ENCODE peak calls at places on chromosomes 6 and 20, in ten cellular contexts. W is K562; O is HepG2; P is right lobe of liver; B is CD4-positive, alpha-beta T cell; I is HCT116; U is omental fat pad; J is left lung; G is upper lobe of left lung; K is psoas muscle. N is an unnamed sample.

GRCh38 chr6:28252507-28252975 is 472 bp upstream of the ZKSCAN4 start:
- ATAC-seq in W (peak; percentile 59), O (peak; percentile 75), P (peak; percentile 16), B (no peak), I (peak; percentile 41), U (no peak), J (peak; percentile 5), G (no peak), K (peak; percentile 22), N (no peak)

GRCh38 chr6:108916026-108916689 is 67.9 kb downstream of the ARMC2 start:
- ATAC-seq in W (no peak), O (no peak), P (no peak), B (no peak), I (no peak), U (no peak), J (no peak), G (no peak), K (no peak), N (no peak)

GRCh38 chr20:33784225-33784624 is 26.9 kb upstream of the CHMP4B start:
- ATAC-seq in W (no peak), O (no peak), P (no peak), B (no peak), I (no peak), U (no peak), J (no peak), G (no peak), K (no peak), N (no peak)

GRCh38 chr6:53128842-53129241 is 19.8 kb downstream of the GCM1 start:
- ATAC-seq in W (no peak), O (no peak), P (no peak), B (no peak), I (no peak), U (no peak), J (peak; percentile 82), G (no peak), K (no peak), N (no peak)

GRCh38 chr20:2010533-2010932 is 16.7 kb upstream of the PDYN start:
- ATAC-seq in W (no peak), O (no peak), P (no peak), B (no peak), I (no peak), U (no peak), J (peak; percentile 89), G (peak; percentile 64), K (no peak), N (no peak)

GRCh38 chr6:34248198-34248726 is 544 bp downstream of the SMIM29 start:
- ATAC-seq in W (peak; percentile 54), O (peak; percentile 40), P (peak; percentile 56), B (peak; percentile 13), I (peak; percentile 10), U (peak; percentile 21), J (peak; percentile 56), G (peak; percentile 54), K (peak; percentile 13), N (peak; percentile 30)

GRCh38 chr6:167073679-167074274 is 49.1 kb upstream of the CCR6 start:
- ATAC-seq in W (no peak), O (no peak), P (no peak), B (no peak), I (no peak), U (no peak), J (no peak), G (no peak), K (no peak), N (no peak)

GRCh38 chr6:1871936-1872335 is 262.2 kb downstream of the FOXC1 start:
- ATAC-seq in W (no peak), O (peak; percentile 41), P (no peak), B (no peak), I (no peak), U (no peak), J (no peak), G (no peak), K (peak; percentile 66), N (no peak)

GRCh38 chr6:30037182-30037788 is 23.8 kb upstream of the POLR1H start:
- ATAC-seq in W (peak; percentile 89), O (peak; percentile 87), P (peak; percentile 61), B (no peak), I (peak; percentile 93), U (no peak), J (peak; percentile 58), G (no peak), K (no peak), N (no peak)

GRCh38 chr6:57262491-57262890 is 40.4 kb upstream of the RAB23 start:
- ATAC-seq in W (no peak), O (no peak), P (no peak), B (no peak), I (no peak), U (no peak), J (peak; percentile 23), G (no peak), K (peak; percentile 51), N (peak; percentile 83)

DNA sequence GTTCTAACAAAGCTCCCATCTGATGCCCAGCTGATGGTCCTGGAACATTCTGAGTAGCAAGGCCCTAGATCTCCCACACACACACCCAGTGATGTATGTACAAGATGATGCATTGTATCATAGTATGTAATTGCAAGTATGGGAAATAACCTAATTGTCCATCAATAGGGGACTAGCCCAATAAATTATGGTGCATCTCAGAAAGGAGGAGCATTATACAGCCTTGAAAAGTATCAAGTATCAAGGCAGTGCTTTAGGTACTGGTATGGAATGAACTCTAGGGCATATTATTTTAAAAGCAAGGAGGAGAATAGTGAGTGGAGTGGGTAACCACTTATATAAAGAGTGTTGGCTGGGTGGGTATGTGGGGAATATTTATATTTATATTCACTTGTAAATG is 24.8 kb upstream of the PREX1 start:
- ATAC-seq in W (no peak), O (no peak), P (no peak), B (no peak), I (no peak), U (no peak), J (no peak), G (no peak), K (no peak), N (no peak)
- TF ChIP-seq CTCF in W (no peak), O (no peak), P (no peak), B (no peak), I (no peak), U (no peak), J (no peak), G (no peak), K (no peak), N (no peak)

GRCh38 chr20:25195962-25196700 is 619 bp downstream of the ENTPD6 start:
- ATAC-seq in W (no peak), O (peak; percentile 70), P (peak; percentile 39), B (peak; percentile 18), I (peak; percentile 55), U (peak; percentile 41), J (peak; percentile 51), G (peak; percentile 42), K (peak; percentile 15), N (peak; percentile 10)

GRCh38 chr20:25196701-25197120 is 1.2 kb downstream of the ENTPD6 start:
- ATAC-seq in W (no peak), O (no peak), P (no peak), B (no peak), I (peak; percentile 12), U (no peak), J (peak; percentile 6), G (no peak), K (no peak), N (no peak)

GRCh38 chr20:25197173-25197869 is 1.8 kb downstream of the ENTPD6 start:
- ATAC-seq in W (peak; percentile 16), O (peak; percentile 24), P (no peak), B (peak; percentile 42), I (peak; percentile 20), U (no peak), J (no peak), G (no peak), K (no peak), N (no peak)

GRCh38 chr20:25194333-25194972 is 1.1 kb upstream of the ENTPD6 start:
- ATAC-seq in W (no peak), O (no peak), P (no peak), B (no peak), I (no peak), U (no peak), J (no peak), G (no peak), K (no peak), N (no peak)

DNA sequence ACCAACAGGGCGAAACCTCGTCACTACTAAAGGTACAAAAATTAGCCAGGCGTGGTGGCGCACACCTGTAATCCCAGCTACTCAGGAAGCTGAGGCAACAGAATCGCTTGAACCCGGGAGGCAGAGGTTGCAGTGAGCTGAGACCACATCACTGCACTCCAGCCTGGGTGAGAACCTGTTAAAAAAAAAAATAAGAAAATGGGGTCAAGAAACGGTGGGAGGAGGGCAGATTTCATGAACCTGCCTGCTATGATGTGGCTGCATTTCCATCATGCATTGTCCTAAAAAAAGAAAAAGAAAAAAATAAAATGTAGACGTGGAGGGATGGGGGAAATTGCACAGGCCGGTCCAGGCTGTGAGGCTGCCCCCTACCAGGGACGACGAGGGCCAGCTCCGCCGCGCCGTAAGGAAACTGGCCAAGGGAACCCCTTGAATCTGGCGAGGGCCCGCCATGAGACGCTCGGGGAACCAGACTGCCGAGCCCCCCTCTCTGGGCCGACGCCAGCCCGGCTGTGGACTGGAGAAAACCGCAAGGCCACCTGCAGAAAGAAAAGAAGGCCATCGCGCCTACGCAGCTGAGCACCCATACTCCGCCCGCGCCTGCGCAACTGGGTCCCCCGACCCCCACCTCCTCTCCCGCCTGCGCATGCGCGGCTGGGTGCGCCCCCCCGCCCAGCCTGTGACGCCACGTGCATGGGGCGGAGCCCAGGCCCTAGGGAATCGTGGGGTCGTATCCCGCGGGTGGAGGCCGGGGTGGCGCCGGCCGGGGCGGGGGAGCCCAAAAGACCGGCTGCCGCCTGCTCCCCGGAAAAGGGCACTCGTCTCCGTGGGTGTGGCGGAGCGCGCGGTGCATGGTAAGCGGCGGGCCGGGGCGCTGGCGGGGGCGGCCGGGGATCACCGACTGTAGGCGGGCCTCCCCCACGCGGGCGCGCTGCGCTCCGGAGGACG is at the start of gene ENTPD6:
- ATAC-seq in W (peak; percentile 92), O (peak; percentile 81), P (peak; percentile 96), B (peak; percentile 82), I (peak; percentile 82), U (peak; percentile 95), J (peak; percentile 93), G (peak; percentile 91), K (peak; percentile 97), N (peak; percentile 98)
- TF ChIP-seq CTCF in W (no peak), O (peak; percentile 71), P (peak; percentile 23), B (no peak), I (peak; percentile 12), U (no peak), J (no peak), G (no peak), K (no peak), N (peak; percentile 34)

DNA sequence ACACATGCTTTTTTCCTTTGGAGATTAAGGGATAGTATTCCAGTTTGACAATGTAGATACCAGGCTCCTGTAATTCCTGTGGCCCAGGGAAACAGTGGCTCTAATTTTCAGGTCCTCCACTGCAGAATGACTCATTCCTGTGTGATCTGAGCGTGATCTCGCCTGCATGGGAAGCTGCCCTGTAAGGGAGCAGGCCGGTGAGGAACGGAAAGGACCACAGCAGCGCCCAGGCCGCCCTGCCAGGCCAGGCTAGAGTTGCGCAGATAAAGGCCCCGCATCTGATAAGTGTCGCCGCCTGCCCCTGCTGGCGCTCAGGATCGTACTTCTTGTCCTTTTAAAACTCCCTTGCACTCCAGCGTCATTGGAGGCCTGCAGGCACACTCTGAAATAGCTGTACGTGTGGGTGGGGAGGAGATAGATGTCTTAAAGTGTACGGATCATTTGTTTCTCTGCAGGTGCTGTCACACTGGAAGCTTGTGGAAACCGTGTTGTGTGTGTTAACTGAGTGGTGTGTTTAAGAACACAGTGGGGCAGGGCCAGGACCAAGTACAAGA is 60.7 kb downstream of the SYNJ2 start:
- ATAC-seq in W (peak; percentile 57), O (no peak), P (no peak), B (no peak), I (peak; percentile 59), U (peak; percentile 42), J (peak; percentile 41), G (no peak), K (peak; percentile 67), N (peak; percentile 60)
- TF ChIP-seq CTCF in W (peak; percentile 25), O (no peak), P (no peak), B (no peak), I (no peak), U (no peak), J (no peak), G (no peak), K (no peak), N (no peak)

GRCh38 chr20:24160563-24161355 is 172.2 kb upstream of the GGTLC1 start:
- ATAC-seq in W (peak; percentile 63), O (peak; percentile 94), P (peak; percentile 88), B (no peak), I (no peak), U (peak; percentile 82), J (peak; percentile 93), G (peak; percentile 63), K (no peak), N (no peak)
- TF ChIP-seq CTCF in W (peak; percentile 41), O (peak; percentile 83), P (peak; percentile 72), B (peak; percentile 49), I (peak; percentile 53), U (no peak), J (peak; percentile 60), G (peak; percentile 54), K (peak; percentile 54), N (peak; percentile 66)